ENCODE peak calls at places on chromosomes 12 and 14, in six cellular contexts. One of them, this sample, is unnamed.

GRCh38 chr12:131368073-131369071 is 342.5 kb upstream of the SFSWAP start:
- DNase-seq in NCI-H226: no peak
- DNase-seq in T-helper 9 cell: no peak
- DNase-seq in stimulated activated CD4-positive, alpha-beta T cell treated with anti-CD3 and anti-CD28 coated beads, Interleukin-2, amount 100 ng/mL, for 48 hours: no peak
- DNase-seq in substantia nigra: no peak
- DNase-seq in naive thymus-derived CD8-positive, alpha-beta T cell: no peak
- DNase-seq in this sample: no peak

GRCh38 chr12:49827351-49828099 is 688 bp downstream of the NCKAP5L start:
- DNase-seq in NCI-H226: peak; percentile 95
- DNase-seq in T-helper 9 cell: peak; percentile 31
- DNase-seq in stimulated activated CD4-positive, alpha-beta T cell treated with anti-CD3 and anti-CD28 coated beads, Interleukin-2, amount 100 ng/mL, for 48 hours: peak; percentile 19
- DNase-seq in substantia nigra: no peak
- DNase-seq in naive thymus-derived CD8-positive, alpha-beta T cell: peak; percentile 36
- DNase-seq in this sample: peak; percentile 73

GRCh38 chr12:6769003-6769389 is 2.8 kb downstream of the PTMS start:
- DNase-seq in NCI-H226: no peak
- DNase-seq in T-helper 9 cell: no peak
- DNase-seq in stimulated activated CD4-positive, alpha-beta T cell treated with anti-CD3 and anti-CD28 coated beads, Interleukin-2, amount 100 ng/mL, for 48 hours: no peak
- DNase-seq in substantia nigra: no peak
- DNase-seq in naive thymus-derived CD8-positive, alpha-beta T cell: no peak
- DNase-seq in this sample: peak; percentile 63

GRCh38 chr12:51511546-51512260 is 79.3 kb upstream of the SCN8A start:
- DNase-seq in NCI-H226: no peak
- DNase-seq in T-helper 9 cell: no peak
- DNase-seq in stimulated activated CD4-positive, alpha-beta T cell treated with anti-CD3 and anti-CD28 coated beads, Interleukin-2, amount 100 ng/mL, for 48 hours: no peak
- DNase-seq in substantia nigra: no peak
- DNase-seq in naive thymus-derived CD8-positive, alpha-beta T cell: no peak
- DNase-seq in this sample: no peak

GRCh38 chr12:32893008-32893407 is 3.6 kb downstream of the PKP2 start:
- DNase-seq in NCI-H226: no peak
- DNase-seq in T-helper 9 cell: no peak
- DNase-seq in stimulated activated CD4-positive, alpha-beta T cell treated with anti-CD3 and anti-CD28 coated beads, Interleukin-2, amount 100 ng/mL, for 48 hours: no peak
- DNase-seq in substantia nigra: no peak
- DNase-seq in naive thymus-derived CD8-positive, alpha-beta T cell: no peak
- DNase-seq in this sample: no peak

GRCh38 chr12:130367523-130367922 is 29.8 kb downstream of the PIWIL1 start:
- DNase-seq in NCI-H226: no peak
- DNase-seq in T-helper 9 cell: no peak
- DNase-seq in stimulated activated CD4-positive, alpha-beta T cell treated with anti-CD3 and anti-CD28 coated beads, Interleukin-2, amount 100 ng/mL, for 48 hours: no peak
- DNase-seq in substantia nigra: no peak
- DNase-seq in naive thymus-derived CD8-positive, alpha-beta T cell: no peak
- DNase-seq in this sample: no peak

GRCh38 chr14:63228221-63228620 is 24.0 kb downstream of the RHOJ start:
- DNase-seq in NCI-H226: no peak
- DNase-seq in T-helper 9 cell: no peak
- DNase-seq in stimulated activated CD4-positive, alpha-beta T cell treated with anti-CD3 and anti-CD28 coated beads, Interleukin-2, amount 100 ng/mL, for 48 hours: no peak
- DNase-seq in substantia nigra: no peak
- DNase-seq in naive thymus-derived CD8-positive, alpha-beta T cell: no peak
- DNase-seq in this sample: no peak

GRCh38 chr12:53200458-53201169 is 6.4 kb downstream of the ITGB7 start:
- DNase-seq in NCI-H226: no peak
- DNase-seq in T-helper 9 cell: no peak
- DNase-seq in stimulated activated CD4-positive, alpha-beta T cell treated with anti-CD3 and anti-CD28 coated beads, Interleukin-2, amount 100 ng/mL, for 48 hours: no peak
- DNase-seq in substantia nigra: no peak
- DNase-seq in naive thymus-derived CD8-positive, alpha-beta T cell: no peak
- DNase-seq in this sample: no peak

GRCh38 chr12:67111182-67111581 is 158.0 kb upstream of the CAND1 start:
- DNase-seq in NCI-H226: no peak
- DNase-seq in T-helper 9 cell: no peak
- DNase-seq in stimulated activated CD4-positive, alpha-beta T cell treated with anti-CD3 and anti-CD28 coated beads, Interleukin-2, amount 100 ng/mL, for 48 hours: no peak
- DNase-seq in substantia nigra: no peak
- DNase-seq in naive thymus-derived CD8-positive, alpha-beta T cell: no peak
- DNase-seq in this sample: no peak

GRCh38 chr14:21231020-21231652 is 38.1 kb downstream of the HNRNPC start:
- DNase-seq in NCI-H226: no peak
- DNase-seq in T-helper 9 cell: no peak
- DNase-seq in stimulated activated CD4-positive, alpha-beta T cell treated with anti-CD3 and anti-CD28 coated beads, Interleukin-2, amount 100 ng/mL, for 48 hours: no peak
- DNase-seq in substantia nigra: no peak
- DNase-seq in naive thymus-derived CD8-positive, alpha-beta T cell: no peak
- DNase-seq in this sample: no peak

GRCh38 chr12:57164966-57165365 is 17.5 kb upstream of the LRP1-AS start:
- DNase-seq in NCI-H226: no peak
- DNase-seq in T-helper 9 cell: no peak
- DNase-seq in stimulated activated CD4-positive, alpha-beta T cell treated with anti-CD3 and anti-CD28 coated beads, Interleukin-2, amount 100 ng/mL, for 48 hours: no peak
- DNase-seq in substantia nigra: no peak
- DNase-seq in naive thymus-derived CD8-positive, alpha-beta T cell: no peak
- DNase-seq in this sample: no peak

GRCh38 chr12:32437095-32437515 is 37.7 kb downstream of the FGD4 start:
- DNase-seq in NCI-H226: peak; percentile 93
- DNase-seq in T-helper 9 cell: no peak
- DNase-seq in stimulated activated CD4-positive, alpha-beta T cell treated with anti-CD3 and anti-CD28 coated beads, Interleukin-2, amount 100 ng/mL, for 48 hours: no peak
- DNase-seq in substantia nigra: no peak
- DNase-seq in naive thymus-derived CD8-positive, alpha-beta T cell: no peak
- DNase-seq in this sample: no peak

GRCh38 chr12:11446372-11446771 is 51.0 kb upstream of the PRB2 start:
- DNase-seq in NCI-H226: no peak
- DNase-seq in T-helper 9 cell: no peak
- DNase-seq in stimulated activated CD4-positive, alpha-beta T cell treated with anti-CD3 and anti-CD28 coated beads, Interleukin-2, amount 100 ng/mL, for 48 hours: no peak
- DNase-seq in substantia nigra: no peak
- DNase-seq in naive thymus-derived CD8-positive, alpha-beta T cell: no peak
- DNase-seq in this sample: no peak

GRCh38 chr14:23624830-23625404 is 11.2 kb upstream of the DHRS2 start:
- DNase-seq in NCI-H226: no peak
- DNase-seq in T-helper 9 cell: no peak
- DNase-seq in stimulated activated CD4-positive, alpha-beta T cell treated with anti-CD3 and anti-CD28 coated beads, Interleukin-2, amount 100 ng/mL, for 48 hours: no peak
- DNase-seq in substantia nigra: no peak
- DNase-seq in naive thymus-derived CD8-positive, alpha-beta T cell: no peak
- DNase-seq in this sample: no peak

GRCh38 chr12:109377139-109377685 is 29.5 kb downstream of the MYO1H start:
- DNase-seq in NCI-H226: no peak
- DNase-seq in T-helper 9 cell: no peak
- DNase-seq in stimulated activated CD4-positive, alpha-beta T cell treated with anti-CD3 and anti-CD28 coated beads, Interleukin-2, amount 100 ng/mL, for 48 hours: no peak
- DNase-seq in substantia nigra: no peak
- DNase-seq in naive thymus-derived CD8-positive, alpha-beta T cell: no peak
- DNase-seq in this sample: no peak

GRCh38 chr12:93058280-93058679 is 129.2 kb upstream of the EEA1 start:
- DNase-seq in NCI-H226: no peak
- DNase-seq in T-helper 9 cell: no peak
- DNase-seq in stimulated activated CD4-positive, alpha-beta T cell treated with anti-CD3 and anti-CD28 coated beads, Interleukin-2, amount 100 ng/mL, for 48 hours: no peak
- DNase-seq in substantia nigra: no peak
- DNase-seq in naive thymus-derived CD8-positive, alpha-beta T cell: no peak
- DNase-seq in this sample: no peak

GRCh38 chr12:49903700-49904423 is at the start of gene FAIM2:
- DNase-seq in NCI-H226: no peak
- DNase-seq in T-helper 9 cell: peak; percentile 19
- DNase-seq in stimulated activated CD4-positive, alpha-beta T cell treated with anti-CD3 and anti-CD28 coated beads, Interleukin-2, amount 100 ng/mL, for 48 hours: peak; percentile 27
- DNase-seq in substantia nigra: peak; percentile 81
- DNase-seq in naive thymus-derived CD8-positive, alpha-beta T cell: peak; percentile 47
- DNase-seq in this sample: peak; percentile 26

GRCh38 chr12:106123551-106123991 is 15.2 kb downstream of the NUAK1 start:
- DNase-seq in NCI-H226: no peak
- DNase-seq in T-helper 9 cell: no peak
- DNase-seq in stimulated activated CD4-positive, alpha-beta T cell treated with anti-CD3 and anti-CD28 coated beads, Interleukin-2, amount 100 ng/mL, for 48 hours: no peak
- DNase-seq in substantia nigra: no peak
- DNase-seq in naive thymus-derived CD8-positive, alpha-beta T cell: no peak
- DNase-seq in this sample: no peak

GRCh38 chr12:68530965-68531364 is 79.7 kb upstream of the RAP1B start:
- DNase-seq in NCI-H226: peak; percentile 17
- DNase-seq in T-helper 9 cell: no peak
- DNase-seq in stimulated activated CD4-positive, alpha-beta T cell treated with anti-CD3 and anti-CD28 coated beads, Interleukin-2, amount 100 ng/mL, for 48 hours: no peak
- DNase-seq in substantia nigra: no peak
- DNase-seq in naive thymus-derived CD8-positive, alpha-beta T cell: no peak
- DNase-seq in this sample: no peak

GRCh38 chr12:8077207-8077606 is 4.9 kb upstream of the NECAP1 start:
- DNase-seq in NCI-H226: peak; percentile 34
- DNase-seq in T-helper 9 cell: no peak
- DNase-seq in stimulated activated CD4-positive, alpha-beta T cell treated with anti-CD3 and anti-CD28 coated beads, Interleukin-2, amount 100 ng/mL, for 48 hours: no peak
- DNase-seq in substantia nigra: no peak
- DNase-seq in naive thymus-derived CD8-positive, alpha-beta T cell: no peak
- DNase-seq in this sample: no peak

This sample was measured in neural crest cell.